ENCODE peak calls at places on chromosomes 13 and 19, in seven cellular contexts. One of them, this sample, is unnamed. For H3K9me3, the result is how much of the 10 kb centered on the place peaks cover.

GRCh38 chr13:45367358-45367757 is 26.4 kb upstream of the TPT1 start:
- DNase-seq in BE2C: no peak
- DNase-seq in upper lobe of left lung: peak
- DNase-seq in CD8-positive, alpha-beta T cell: peak
- DNase-seq in mucosa of descending colon: peak
- DNase-seq in fibroblast of lung: peak
- DNase-seq in stomach: peak
- DNase-seq in this sample: peak

GRCh38 chr13:55517312-55517711 is 1623.4 kb upstream of the PRR20A start:
- DNase-seq in BE2C: peak
- DNase-seq in upper lobe of left lung: no peak
- DNase-seq in CD8-positive, alpha-beta T cell: no peak
- DNase-seq in mucosa of descending colon: no peak
- DNase-seq in fibroblast of lung: no peak
- DNase-seq in stomach: no peak
- DNase-seq in this sample: no peak

GRCh38 chr13:44951184-44951583 is 38.1 kb downstream of the NUFIP1 start:
- DNase-seq in BE2C: no peak
- DNase-seq in upper lobe of left lung: no peak
- DNase-seq in CD8-positive, alpha-beta T cell: no peak
- DNase-seq in mucosa of descending colon: no peak
- DNase-seq in fibroblast of lung: peak
- DNase-seq in stomach: no peak
- DNase-seq in this sample: no peak

GRCh38 chr19:47068876-47069406 is 20.5 kb upstream of the TMEM160 start:
- DNase-seq in BE2C: no peak
- DNase-seq in upper lobe of left lung: no peak
- DNase-seq in CD8-positive, alpha-beta T cell: no peak
- DNase-seq in mucosa of descending colon: no peak
- DNase-seq in fibroblast of lung: no peak
- DNase-seq in stomach: no peak
- DNase-seq in this sample: no peak

GRCh38 chr19:2769218-2769617 is 13.9 kb downstream of the SGTA start:
- DNase-seq in BE2C: no peak
- DNase-seq in upper lobe of left lung: no peak
- DNase-seq in CD8-positive, alpha-beta T cell: no peak
- DNase-seq in mucosa of descending colon: no peak
- DNase-seq in fibroblast of lung: no peak
- DNase-seq in stomach: no peak
- DNase-seq in this sample: no peak

GRCh38 chr13:50376895-50377575 is 361.8 kb downstream of the KCNRG start:
- DNase-seq in BE2C: no peak
- DNase-seq in upper lobe of left lung: no peak
- DNase-seq in CD8-positive, alpha-beta T cell: no peak
- DNase-seq in mucosa of descending colon: no peak
- DNase-seq in fibroblast of lung: no peak
- DNase-seq in stomach: no peak
- DNase-seq in this sample: no peak

GRCh38 chr13:35164324-35164932 is 222.4 kb downstream of the NBEA start:
- DNase-seq in BE2C: no peak
- DNase-seq in upper lobe of left lung: no peak
- DNase-seq in CD8-positive, alpha-beta T cell: no peak
- DNase-seq in mucosa of descending colon: no peak
- DNase-seq in fibroblast of lung: peak
- DNase-seq in stomach: no peak
- DNase-seq in this sample: no peak

GRCh38 chr13:93004919-93005318 is 221.7 kb upstream of the GPC6 start:
- DNase-seq in BE2C: peak
- DNase-seq in upper lobe of left lung: no peak
- DNase-seq in CD8-positive, alpha-beta T cell: no peak
- DNase-seq in mucosa of descending colon: no peak
- DNase-seq in fibroblast of lung: peak
- DNase-seq in stomach: no peak
- DNase-seq in this sample: no peak

GRCh38 chr13:21086929-21087328 is 25.5 kb upstream of the LATS2 start:
- DNase-seq in BE2C: no peak
- DNase-seq in upper lobe of left lung: no peak
- DNase-seq in CD8-positive, alpha-beta T cell: no peak
- DNase-seq in mucosa of descending colon: no peak
- DNase-seq in fibroblast of lung: no peak
- DNase-seq in stomach: no peak
- DNase-seq in this sample: no peak

GRCh38 chr19:3969435-3970312 is 1.2 kb downstream of the DAPK3 start:
- DNase-seq in BE2C: no peak
- DNase-seq in upper lobe of left lung: peak
- DNase-seq in CD8-positive, alpha-beta T cell: no peak
- DNase-seq in mucosa of descending colon: no peak
- DNase-seq in fibroblast of lung: peak
- DNase-seq in stomach: peak
- DNase-seq in this sample: no peak

GRCh38 chr13:66765559-66765958 is 464.6 kb downstream of the PCDH9 start:
- DNase-seq in BE2C: no peak
- DNase-seq in upper lobe of left lung: no peak
- DNase-seq in CD8-positive, alpha-beta T cell: no peak
- DNase-seq in mucosa of descending colon: no peak
- DNase-seq in fibroblast of lung: no peak
- DNase-seq in stomach: no peak
- DNase-seq in this sample: no peak

GRCh38 chr13:23440821-23441608 is 7.5 kb upstream of the SACS start:
- DNase-seq in BE2C: no peak
- DNase-seq in upper lobe of left lung: no peak
- DNase-seq in CD8-positive, alpha-beta T cell: no peak
- DNase-seq in mucosa of descending colon: no peak
- DNase-seq in fibroblast of lung: no peak
- DNase-seq in stomach: no peak
- DNase-seq in this sample: no peak

GRCh38 chr13:76723551-76724232 is 162.5 kb downstream of the KCTD12 start:
- DNase-seq in BE2C: no peak
- DNase-seq in upper lobe of left lung: peak
- DNase-seq in CD8-positive, alpha-beta T cell: peak
- DNase-seq in mucosa of descending colon: no peak
- DNase-seq in fibroblast of lung: peak
- DNase-seq in stomach: no peak
- DNase-seq in this sample: no peak

GRCh38 chr19:47275866-47276461 is 1.3 kb downstream of the INAFM1 start:
- DNase-seq in BE2C: peak
- DNase-seq in upper lobe of left lung: no peak
- DNase-seq in CD8-positive, alpha-beta T cell: no peak
- DNase-seq in mucosa of descending colon: peak
- DNase-seq in fibroblast of lung: peak
- DNase-seq in stomach: no peak
- DNase-seq in this sample: no peak

GRCh38 chr13:94112227-94112626 is 367.3 kb downstream of the DCT start:
- DNase-seq in BE2C: no peak
- DNase-seq in upper lobe of left lung: no peak
- DNase-seq in CD8-positive, alpha-beta T cell: no peak
- DNase-seq in mucosa of descending colon: no peak
- DNase-seq in fibroblast of lung: peak
- DNase-seq in stomach: no peak
- DNase-seq in this sample: no peak

GRCh38 chr19:6743714-6744380 is 4.4 kb downstream of the TRIP10 start:
- DNase-seq in BE2C: no peak
- DNase-seq in upper lobe of left lung: no peak
- DNase-seq in CD8-positive, alpha-beta T cell: no peak
- DNase-seq in mucosa of descending colon: no peak
- DNase-seq in fibroblast of lung: no peak
- DNase-seq in stomach: no peak
- DNase-seq in this sample: no peak

GRCh38 chr13:53343345-53343744 is 314.7 kb downstream of the OLFM4 start:
- DNase-seq in BE2C: no peak
- DNase-seq in upper lobe of left lung: no peak
- DNase-seq in CD8-positive, alpha-beta T cell: no peak
- DNase-seq in mucosa of descending colon: no peak
- DNase-seq in fibroblast of lung: no peak
- DNase-seq in stomach: no peak
- DNase-seq in this sample: no peak

GRCh38 chr13:85362980-85363379 is 436.2 kb downstream of the SLITRK6 start:
- DNase-seq in BE2C: no peak
- DNase-seq in upper lobe of left lung: no peak
- DNase-seq in CD8-positive, alpha-beta T cell: no peak
- DNase-seq in mucosa of descending colon: no peak
- DNase-seq in fibroblast of lung: no peak
- DNase-seq in stomach: no peak
- DNase-seq in this sample: no peak

GRCh38 chr13:84844473-84844872 is 954.7 kb downstream of the SLITRK6 start:
- DNase-seq in BE2C: no peak
- DNase-seq in upper lobe of left lung: no peak
- DNase-seq in CD8-positive, alpha-beta T cell: no peak
- DNase-seq in mucosa of descending colon: no peak
- DNase-seq in fibroblast of lung: peak
- DNase-seq in stomach: no peak
- DNase-seq in this sample: no peak

GRCh38 chr13:46355088-46355468 is 32.0 kb downstream of the RUBCNL start:
- DNase-seq in BE2C: no peak
- DNase-seq in upper lobe of left lung: no peak
- DNase-seq in CD8-positive, alpha-beta T cell: no peak
- DNase-seq in mucosa of descending colon: no peak
- DNase-seq in fibroblast of lung: no peak
- DNase-seq in stomach: no peak
- DNase-seq in this sample: no peak

GRCh38 chr19:55552620-55553019 is 7.3 kb upstream of the SBK3 start:
- DNase-seq in BE2C: no peak
- DNase-seq in upper lobe of left lung: no peak
- DNase-seq in CD8-positive, alpha-beta T cell: no peak
- DNase-seq in mucosa of descending colon: no peak
- DNase-seq in fibroblast of lung: peak
- DNase-seq in stomach: no peak
- DNase-seq in this sample: no peak

GRCh38 chr13:24660023-24660806 is 20.0 kb upstream of the ATP12A start:
- DNase-seq in BE2C: no peak
- DNase-seq in upper lobe of left lung: no peak
- DNase-seq in CD8-positive, alpha-beta T cell: no peak
- DNase-seq in mucosa of descending colon: no peak
- DNase-seq in fibroblast of lung: no peak
- DNase-seq in stomach: no peak
- DNase-seq in this sample: no peak

GRCh38 chr19:27966390-27966816 is 1246.5 kb downstream of the UQCRFS1 start:
- DNase-seq in BE2C: no peak
- DNase-seq in upper lobe of left lung: no peak
- DNase-seq in CD8-positive, alpha-beta T cell: no peak
- DNase-seq in mucosa of descending colon: no peak
- DNase-seq in fibroblast of lung: no peak
- DNase-seq in stomach: no peak
- DNase-seq in this sample: no peak

GRCh38 chr13:20588529-20589110 is 21.7 kb downstream of the IFT88 start:
- DNase-seq in BE2C: no peak
- DNase-seq in upper lobe of left lung: no peak
- DNase-seq in CD8-positive, alpha-beta T cell: no peak
- DNase-seq in mucosa of descending colon: no peak
- DNase-seq in fibroblast of lung: no peak
- DNase-seq in stomach: no peak
- DNase-seq in this sample: no peak

GRCh38 chr19:48934837-48935236 is 1.3 kb downstream of the DHDH start:
- DNase-seq in BE2C: no peak
- DNase-seq in upper lobe of left lung: no peak
- DNase-seq in CD8-positive, alpha-beta T cell: no peak
- DNase-seq in mucosa of descending colon: no peak
- DNase-seq in fibroblast of lung: no peak
- DNase-seq in stomach: no peak
- DNase-seq in this sample: no peak

GRCh38 chr13:36385471-36385870 is 39.3 kb upstream of the SPART start:
- DNase-seq in BE2C: no peak
- DNase-seq in upper lobe of left lung: no peak
- DNase-seq in CD8-positive, alpha-beta T cell: no peak
- DNase-seq in mucosa of descending colon: no peak
- DNase-seq in fibroblast of lung: peak
- DNase-seq in stomach: no peak
- DNase-seq in this sample: no peak

GRCh38 chr13:43979492-43979891 is 99.8 kb downstream of the LACC1 start:
- DNase-seq in BE2C: no peak
- DNase-seq in upper lobe of left lung: no peak
- DNase-seq in CD8-positive, alpha-beta T cell: no peak
- DNase-seq in mucosa of descending colon: no peak
- DNase-seq in fibroblast of lung: no peak
- DNase-seq in stomach: no peak
- DNase-seq in this sample: no peak

DNA sequence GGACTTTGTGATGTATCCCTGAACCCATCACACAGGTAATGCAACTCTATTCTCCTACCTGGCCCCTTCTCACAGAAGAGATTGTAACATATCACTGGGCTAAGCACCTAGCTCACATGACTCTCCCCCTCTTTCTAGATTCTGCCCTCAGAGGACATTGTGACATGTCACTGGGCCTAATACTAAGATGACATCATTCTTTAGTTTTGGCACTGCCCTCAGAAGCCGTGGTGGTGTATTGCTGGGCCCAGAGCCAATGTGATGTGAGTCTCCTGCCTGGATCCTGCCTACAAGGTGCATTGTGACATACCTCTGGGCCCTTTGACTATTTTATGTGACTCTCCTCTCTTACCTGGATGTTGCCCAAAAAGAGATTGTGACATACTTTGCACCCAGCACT is 21.4 kb upstream of the ZNF730 start:
- DNase-seq in BE2C: no peak
- DNase-seq in upper lobe of left lung: no peak
- DNase-seq in CD8-positive, alpha-beta T cell: no peak
- DNase-seq in mucosa of descending colon: no peak
- DNase-seq in fibroblast of lung: no peak
- DNase-seq in stomach: no peak
- DNase-seq in this sample: no peak
- H3K9me3 ChIP-seq in BE2C: under half
- H3K9me3 ChIP-seq in upper lobe of left lung: under half
- H3K9me3 ChIP-seq in CD8-positive, alpha-beta T cell: under half
- H3K9me3 ChIP-seq in mucosa of descending colon: under half
- H3K9me3 ChIP-seq in fibroblast of lung: under half
- H3K9me3 ChIP-seq in stomach: half or more
- H3K9me3 ChIP-seq in this sample: under half

GRCh38 chr19:1446713-1447564 is 3.0 kb upstream of the APC2 start:
- DNase-seq in BE2C: peak
- DNase-seq in upper lobe of left lung: no peak
- DNase-seq in CD8-positive, alpha-beta T cell: no peak
- DNase-seq in mucosa of descending colon: no peak
- DNase-seq in fibroblast of lung: no peak
- DNase-seq in stomach: no peak
- DNase-seq in this sample: no peak
- TF ChIP-seq CTCF in BE2C: no peak
- TF ChIP-seq CTCF in upper lobe of left lung: no peak
- TF ChIP-seq CTCF in CD8-positive, alpha-beta T cell: no peak
- TF ChIP-seq CTCF in mucosa of descending colon: no peak
- TF ChIP-seq CTCF in fibroblast of lung: no peak
- TF ChIP-seq CTCF in stomach: no peak
- TF ChIP-seq CTCF in this sample: no peak

GRCh38 chr19:44254496-44254895 is 5.2 kb upstream of the ZNF233 start:
- DNase-seq in BE2C: no peak
- DNase-seq in upper lobe of left lung: no peak
- DNase-seq in CD8-positive, alpha-beta T cell: no peak
- DNase-seq in mucosa of descending colon: no peak
- DNase-seq in fibroblast of lung: no peak
- DNase-seq in stomach: no peak
- DNase-seq in this sample: no peak
- H3K9me3 ChIP-seq in BE2C: under half
- H3K9me3 ChIP-seq in upper lobe of left lung: half or more
- H3K9me3 ChIP-seq in CD8-positive, alpha-beta T cell: under half
- H3K9me3 ChIP-seq in mucosa of descending colon: half or more
- H3K9me3 ChIP-seq in fibroblast of lung: under half
- H3K9me3 ChIP-seq in stomach: half or more
- H3K9me3 ChIP-seq in this sample: half or more

DNA sequence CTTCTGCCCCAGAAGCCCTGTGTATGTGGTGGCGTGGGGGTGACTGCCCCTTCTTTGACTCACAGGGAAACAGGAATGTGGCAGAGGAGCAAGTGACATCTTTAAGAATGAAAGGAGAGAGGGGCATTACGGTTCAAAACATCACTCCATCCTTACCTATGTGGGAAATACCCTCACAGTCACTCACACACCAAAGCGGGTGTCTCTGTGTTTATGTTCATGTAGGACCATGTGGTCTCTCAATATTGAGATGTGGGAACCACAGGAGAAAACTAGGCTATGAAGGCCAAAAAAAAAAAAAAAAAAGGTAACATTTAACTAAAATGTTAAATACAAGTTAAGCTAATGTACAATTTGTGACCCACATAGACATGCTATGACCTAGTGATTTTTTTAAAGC is 153.6 kb upstream of the GPR12 start:
- DNase-seq in BE2C: no peak
- DNase-seq in upper lobe of left lung: no peak
- DNase-seq in CD8-positive, alpha-beta T cell: no peak
- DNase-seq in mucosa of descending colon: no peak
- DNase-seq in fibroblast of lung: no peak
- DNase-seq in stomach: no peak
- DNase-seq in this sample: no peak
- TF ChIP-seq CTCF in BE2C: no peak
- TF ChIP-seq CTCF in upper lobe of left lung: no peak
- TF ChIP-seq CTCF in CD8-positive, alpha-beta T cell: no peak
- TF ChIP-seq CTCF in mucosa of descending colon: no peak
- TF ChIP-seq CTCF in fibroblast of lung: no peak
- TF ChIP-seq CTCF in stomach: no peak
- TF ChIP-seq CTCF in this sample: no peak

This sample was measured in CD4-positive, alpha-beta T cell.